ENCODE peak calls at places on chromosomes 12 and 14, in seven cellular contexts. E is T-helper 2 cell; K is HuH-7.5; Q is uterus; L is T-cell; Z is stimulated activated CD8-positive, alpha-beta memory T cell treated with anti-CD3 and anti-CD28 coated beads, Interleukin-15, amount 100 ng/mL, for 24 hours; H is iPS DF 19.7. I is an unnamed sample.

GRCh38 chr12:132477009-132477702 is 12.8 kb upstream of the FBRSL1 start:
- DNase-seq in K (no peak), L (no peak), E (no peak), H (no peak), Q (no peak), Z (no peak), I (no peak)

GRCh38 chr14:105913861-105914260 is 387.5 kb downstream of the TMEM121 start:
- DNase-seq in L (no peak), Z (no peak), H (no peak), E (no peak), K (no peak), Q (no peak), I (no peak)

GRCh38 chr12:100672075-100672592 is 98.7 kb downstream of the GAS2L3 start:
- DNase-seq in K (no peak), Q (no peak), H (peak; percentile 25), E (no peak), Z (peak; percentile 3), L (peak; percentile 4), I (no peak)

GRCh38 chr14:61620130-61620946 is 75.0 kb upstream of the HIF1A start:
- DNase-seq in K (no peak), E (no peak), L (no peak), H (no peak), Z (no peak), Q (no peak), I (no peak)

GRCh38 chr12:12776261-12776660 is 9.2 kb upstream of the APOLD1 start:
- DNase-seq in L (no peak), Z (no peak), Q (no peak), E (no peak), H (no peak), K (no peak), I (no peak)

GRCh38 chr12:6158263-6158662 is 33.8 kb upstream of the VWF start:
- DNase-seq in Z (no peak), H (no peak), L (no peak), E (no peak), K (peak; percentile 72), Q (no peak), I (no peak)

GRCh38 chr14:77099425-77100167 is 1.5 kb downstream of the CIPC start:
- DNase-seq in Z (no peak), L (no peak), E (no peak), H (no peak), K (no peak), Q (no peak), I (no peak)

GRCh38 chr12:53750812-53751335 is 905 bp downstream of the CISTR start:
- DNase-seq in Q (no peak), L (peak; percentile 16), E (no peak), K (no peak), Z (no peak), H (no peak), I (no peak)

GRCh38 chr12:118436986-118437385 is 60.6 kb downstream of the SUDS3 start:
- DNase-seq in E (no peak), Q (no peak), H (no peak), K (no peak), L (no peak), Z (no peak), I (no peak)

GRCh38 chr12:3445127-3445978 is 45.6 kb upstream of the PRMT8 start:
- DNase-seq in L (no peak), Q (no peak), E (no peak), K (no peak), H (no peak), Z (no peak), I (no peak)

GRCh38 chr14:105155071-105155651 is 13.4 kb downstream of the JAG2 start:
- DNase-seq in Q (no peak), E (no peak), Z (no peak), L (no peak), K (no peak), H (no peak), I (no peak)

GRCh38 chr12:123905319-123905925 is 67.2 kb downstream of the CCDC92 start:
- DNase-seq in H (no peak), Z (peak; percentile 28), K (peak; percentile 43), Q (peak; percentile 68), E (peak; percentile 37), L (peak; percentile 48), I (no peak)

GRCh38 chr12:122865268-122866231 is 30.3 kb downstream of the HIP1R start:
- DNase-seq in H (no peak), L (no peak), K (peak; percentile 74), Q (no peak), E (no peak), Z (no peak), I (no peak)

GRCh38 chr14:78606111-78606510 is 435.9 kb downstream of the NRXN3 start:
- DNase-seq in Q (no peak), K (no peak), L (no peak), E (no peak), H (no peak), Z (no peak), I (no peak)

GRCh38 chr14:36502558-36503508 is 17.2 kb downstream of the NKX2-1 start:
- DNase-seq in E (no peak), Z (no peak), K (no peak), H (no peak), Q (no peak), L (no peak), I (no peak)

I was measured in cortex of kidney.